ENCODE peak calls at places on chromosomes 5 and 9, in six cellular contexts. H is type B pancreatic cell, M is fibroblast of the aortic adventitia, G is lung, U is keratinocyte, L is HL-60. D is an unnamed sample.

GRCh38 chr9:96491079-96491879 is 41.3 kb downstream of the HABP4 start:
- DNase-seq in L (no peak), H (no peak), G (no peak), U (no peak), M (peak), D (no peak)

GRCh38 chr9:91884746-91885687 is 65.0 kb downstream of the ROR2 start:
- DNase-seq in H (no peak), U (no peak), L (no peak), M (peak), G (no peak), D (no peak)

GRCh38 chr5:149917073-149917676 is 27.4 kb downstream of the PDE6A start:
- DNase-seq in G (no peak), L (no peak), M (peak), U (no peak), H (no peak), D (no peak)

GRCh38 chr9:112925058-112925641 is 34.5 kb upstream of the SLC46A2 start:
- DNase-seq in G (no peak), L (no peak), U (no peak), M (peak), H (no peak), D (no peak)

GRCh38 chr9:133935328-133936040 is 56.6 kb downstream of the VAV2 start:
- DNase-seq in M (peak), H (no peak), G (peak), L (no peak), U (no peak), D (no peak)

GRCh38 chr5:137348759-137349158 is 150.4 kb downstream of the SPOCK1 start:
- DNase-seq in L (no peak), U (no peak), M (no peak), H (no peak), G (no peak), D (no peak)

GRCh38 chr5:88861213-88861612 is 21.8 kb downstream of the MEF2C start:
- DNase-seq in G (no peak), L (no peak), H (no peak), M (peak), U (no peak), D (no peak)

GRCh38 chr9:93902780-93903655 is 52.1 kb downstream of the BARX1 start:
- DNase-seq in L (no peak), H (no peak), G (no peak), U (no peak), M (no peak), D (no peak)

GRCh38 chr9:136799079-136799853 is 3.1 kb downstream of the CCDC183 start:
- DNase-seq in G (no peak), U (no peak), H (no peak), L (no peak), M (no peak), D (no peak)

GRCh38 chr5:154138701-154139100 is 51.8 kb upstream of the GALNT10 start:
- DNase-seq in G (peak), H (no peak), U (no peak), M (peak), L (no peak), D (no peak)

GRCh38 chr5:116466740-116467139 is 107.9 kb downstream of the SEMA6A start:
- DNase-seq in U (no peak), H (no peak), L (no peak), G (no peak), M (no peak), D (no peak)

GRCh38 chr5:133865113-133865512 is 103.3 kb downstream of the C5orf15 start:
- DNase-seq in L (no peak), M (no peak), U (no peak), G (no peak), H (no peak), D (no peak)

GRCh38 chr5:176653401-176653800 is 6.1 kb downstream of the TSPAN17 start:
- DNase-seq in H (no peak), L (no peak), M (peak), G (no peak), U (peak), D (no peak)

GRCh38 chr5:59218424-59219045 is 635.7 kb downstream of the RAB3C start:
- DNase-seq in L (no peak), H (no peak), U (no peak), M (peak), G (no peak), D (no peak)

GRCh38 chr9:132498811-132499210 is 83.6 kb upstream of the BARHL1 start:
- DNase-seq in L (no peak), U (no peak), G (no peak), M (no peak), H (no peak), D (no peak)

GRCh38 chr5:141771562-141771961 is 89.5 kb upstream of the ARAP3 start:
- DNase-seq in H (no peak), L (no peak), M (no peak), U (no peak), G (no peak), D (no peak)

GRCh38 chr9:127538849-127539258 is 73.2 kb upstream of the STXBP1 start:
- DNase-seq in H (no peak), G (no peak), M (peak), U (no peak), L (no peak), D (no peak)

GRCh38 chr9:129617167-129617566 is 3.7 kb downstream of the C9orf50 start:
- DNase-seq in G (no peak), U (peak), H (no peak), M (peak), L (no peak), D (no peak)

GRCh38 chr5:119397518-119398380 is 41.9 kb downstream of the TNFAIP8 start:
- DNase-seq in U (no peak), L (no peak), H (no peak), M (peak), G (no peak), D (no peak)

GRCh38 chr5:150623152-150623877 is 17.1 kb upstream of the SYNPO start:
- DNase-seq in G (no peak), U (no peak), L (no peak), M (no peak), H (no peak), D (no peak)

GRCh38 chr9:120928720-120929389 is 2.3 kb upstream of the TRAF1 start:
- DNase-seq in H (peak), M (peak), G (peak), U (no peak), L (peak), D (no peak)

GRCh38 chr9:129584136-129584535 is 36.8 kb downstream of the C9orf50 start:
- DNase-seq in U (no peak), L (no peak), H (no peak), M (peak), G (peak), D (no peak)

GRCh38 chr9:75169623-75170022 is 81.3 kb downstream of the OSTF1 start:
- DNase-seq in G (no peak), U (no peak), L (no peak), M (peak), H (no peak), D (no peak)

GRCh38 chr9:108550111-108550510 is 305.7 kb downstream of the ACTL7B start:
- DNase-seq in U (no peak), G (no peak), H (no peak), M (peak), L (no peak), D (no peak)

GRCh38 chr5:54548565-54548964 is 31.0 kb downstream of the SNX18 start:
- DNase-seq in G (no peak), L (no peak), M (peak), H (no peak), U (no peak), D (no peak)

GRCh38 chr9:114894206-114894605 is 36.2 kb downstream of the TNFSF8 start:
- DNase-seq in H (no peak), G (no peak), M (no peak), U (no peak), L (no peak), D (no peak)

GRCh38 chr9:110095238-110095637 is 112.7 kb downstream of the C9orf152 start:
- DNase-seq in M (peak), H (no peak), G (no peak), L (no peak), U (no peak), D (no peak)

GRCh38 chr5:124675921-124676846 is 70.3 kb downstream of the ZNF608 start:
- DNase-seq in U (no peak), M (peak), L (no peak), H (no peak), G (no peak), D (no peak)

GRCh38 chr9:109115931-109116541 is 3.7 kb downstream of the TMEM245 start:
- DNase-seq in H (no peak), G (no peak), M (peak), L (no peak), U (no peak), D (no peak)

GRCh38 chr9:85200726-85201402 is 531.3 kb downstream of the NTRK2 start:
- DNase-seq in G (no peak), L (no peak), M (peak), U (no peak), H (no peak), D (no peak)

GRCh38 chr5:34012791-34013190 is 4.9 kb upstream of the AMACR start:
- DNase-seq in G (no peak), L (no peak), M (peak), H (no peak), U (no peak), D (no peak)

GRCh38 chr9:37062331-37062730 is 28.3 kb upstream of the PAX5 start:
- DNase-seq in L (no peak), M (no peak), U (no peak), H (no peak), G (no peak), D (no peak)

GRCh38 chr9:112271466-112272098 is 61.8 kb downstream of the PTBP3 start:
- DNase-seq in M (peak), G (no peak), U (no peak), H (no peak), L (no peak), D (no peak)

GRCh38 chr9:129886226-129887174 is 51.2 kb downstream of the USP20 start:
- DNase-seq in H (no peak), G (no peak), M (peak), L (peak), U (no peak), D (no peak)

GRCh38 chr5:98786178-98786853 is 12.9 kb downstream of the RGMB start:
- DNase-seq in U (no peak), H (no peak), G (no peak), L (no peak), M (peak), D (no peak)

GRCh38 chr9:18864516-18864915 is 168.5 kb downstream of the SAXO1 start:
- DNase-seq in G (no peak), L (no peak), U (no peak), M (no peak), H (no peak), D (no peak)

GRCh38 chr9:18863821-18864220 is 169.2 kb downstream of the SAXO1 start:
- DNase-seq in U (no peak), L (no peak), H (no peak), M (peak), G (no peak), D (no peak)

GRCh38 chr9:18865542-18865941 is 167.5 kb downstream of the SAXO1 start:
- DNase-seq in G (no peak), M (peak), L (no peak), U (no peak), H (no peak), D (no peak)

GRCh38 chr9:18857769-18858168 is 175.2 kb downstream of the SAXO1 start:
- DNase-seq in G (no peak), H (no peak), M (peak), U (no peak), L (no peak), D (no peak)

GRCh38 chr9:18861599-18862546 is 171.1 kb downstream of the SAXO1 start:
- DNase-seq in M (peak), H (no peak), G (no peak), L (no peak), U (no peak), D (no peak)
- TF ChIP-seq CTCF in M (peak), H (no peak), G (no peak), L (no peak), U (no peak), D (no peak)

GRCh38 chr5:16931334-16932110 is 4.6 kb downstream of the MYO10 start:
- DNase-seq in U (no peak), G (peak), M (peak), L (no peak), H (no peak), D (no peak)
- TF ChIP-seq CTCF in U (no peak), G (no peak), M (no peak), L (no peak), H (no peak), D (no peak)

GRCh38 chr5:55993628-55994501 is 898 bp downstream of the IL6ST start:
- DNase-seq in G (no peak), L (no peak), U (no peak), H (no peak), M (peak), D (no peak)

GRCh38 chr5:55997742-55998351 is 3.1 kb upstream of the IL6ST start:
- DNase-seq in G (no peak), M (peak), L (no peak), U (peak), H (no peak), D (no peak)

GRCh38 chr5:55993013-55993412 is 1.8 kb downstream of the IL6ST start:
- DNase-seq in U (no peak), M (peak), H (no peak), G (no peak), L (no peak), D (no peak)

GRCh38 chr5:55994502-55994997 is at the start of gene IL6ST:
- DNase-seq in L (no peak), M (peak), U (no peak), H (no peak), G (peak), D (no peak)

GRCh38 chr5:55994998-55995914 is 493 bp upstream of the IL6ST start:
- DNase-seq in L (peak), G (peak), U (no peak), H (peak), M (peak), D (peak)
- TF ChIP-seq CTCF in L (no peak), G (no peak), U (peak), H (no peak), M (no peak), D (peak)

DNA sequence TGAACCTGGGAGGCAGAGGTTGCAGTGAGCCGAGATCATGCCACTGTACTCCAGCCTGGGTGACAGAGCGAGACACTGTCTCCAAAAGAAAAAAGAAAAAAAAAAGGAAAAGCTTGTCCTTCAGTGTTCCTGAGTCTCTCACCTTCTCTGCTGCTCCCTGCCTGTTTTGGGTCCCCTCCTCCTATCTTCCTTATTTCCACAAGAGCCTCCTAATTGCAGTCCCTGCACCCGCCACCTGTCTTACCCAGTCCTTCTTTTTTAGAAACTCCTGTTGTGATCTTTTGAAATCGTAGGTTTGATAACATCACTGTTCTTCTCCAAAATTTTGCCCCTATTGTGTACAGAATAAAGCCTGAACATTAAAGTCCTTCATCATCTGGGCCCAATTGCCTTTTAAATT is 234.9 kb downstream of the SH3GL2 start:
- DNase-seq in G (no peak), L (no peak), H (no peak), M (no peak), U (no peak), D (no peak)
- TF ChIP-seq CTCF in G (no peak), L (no peak), H (peak), M (no peak), U (no peak), D (no peak)

DNA sequence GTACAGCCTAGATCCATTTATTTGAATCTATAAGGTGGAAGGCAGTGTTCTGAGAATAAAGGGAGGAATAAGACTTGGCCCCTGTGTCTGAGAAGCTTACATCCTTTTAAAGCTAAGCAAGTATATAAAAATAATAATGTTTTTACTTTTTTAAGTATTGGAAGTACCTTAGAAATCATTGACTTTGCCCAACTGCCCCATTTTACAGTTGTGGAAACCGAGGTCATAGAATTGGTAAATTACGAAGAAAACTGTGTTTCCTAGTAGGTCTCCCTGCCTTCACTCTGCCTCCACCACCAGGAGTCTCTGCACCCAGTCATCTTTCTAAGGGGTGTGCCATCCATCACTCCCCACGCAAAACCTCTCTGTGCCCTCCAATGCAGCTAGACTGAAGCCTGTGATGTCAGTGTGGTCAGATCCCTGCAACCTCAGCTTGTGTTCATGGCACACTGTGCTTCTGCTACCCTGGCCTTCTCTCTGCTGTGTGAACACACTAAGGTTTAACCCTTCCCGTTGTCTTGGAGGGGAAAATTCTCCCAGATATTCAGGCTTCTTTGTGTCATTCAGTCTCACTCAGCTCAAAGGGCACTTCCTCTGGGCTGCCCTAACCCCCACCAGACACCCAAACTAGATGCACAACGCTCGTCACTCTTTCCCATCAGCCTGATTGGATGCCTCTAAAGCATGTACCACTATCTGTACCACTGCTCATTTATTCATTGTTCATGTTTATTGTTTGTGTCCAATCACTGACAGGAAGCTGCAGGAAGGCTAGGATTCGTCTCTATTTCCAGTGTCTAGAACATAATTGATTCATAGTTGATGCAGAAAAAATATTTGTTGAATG is 18.2 kb downstream of the ADRB2 start:
- DNase-seq in H (no peak), M (no peak), G (no peak), L (no peak), U (no peak), D (no peak)
- TF ChIP-seq CTCF in H (no peak), M (no peak), G (no peak), L (no peak), U (no peak), D (no peak)

D was measured in D721Med.